ENCODE peak calls at places on chromosome 7, in five cellular contexts. One of them, this sample, is unnamed. For H3K27me3, the result is how much of the 10 kb centered on the place peaks cover.

GRCh38 chr7:105439174-105439893 is 50.6 kb upstream of the SRPK2 start:
- DNase-seq in transverse colon: peak
- DNase-seq in kidney epithelial cell: peak
- DNase-seq in cardiac muscle cell: peak
- DNase-seq in spleen: no peak
- DNase-seq in this sample: peak

GRCh38 chr7:110170762-110171161 is 920.2 kb upstream of the LRRN3 start:
- DNase-seq in transverse colon: no peak
- DNase-seq in kidney epithelial cell: no peak
- DNase-seq in cardiac muscle cell: no peak
- DNase-seq in spleen: no peak
- DNase-seq in this sample: no peak

GRCh38 chr7:18045171-18045570 is 17.5 kb upstream of the PRPS1L1 start:
- DNase-seq in transverse colon: no peak
- DNase-seq in kidney epithelial cell: no peak
- DNase-seq in cardiac muscle cell: no peak
- DNase-seq in spleen: no peak
- DNase-seq in this sample: no peak

GRCh38 chr7:131544021-131544420 is 12.4 kb downstream of the PODXL start:
- DNase-seq in transverse colon: no peak
- DNase-seq in kidney epithelial cell: no peak
- DNase-seq in cardiac muscle cell: no peak
- DNase-seq in spleen: peak
- DNase-seq in this sample: no peak

GRCh38 chr7:139543801-139544603 is 20.5 kb downstream of the CLEC2L start:
- DNase-seq in transverse colon: no peak
- DNase-seq in kidney epithelial cell: no peak
- DNase-seq in cardiac muscle cell: no peak
- DNase-seq in spleen: no peak
- DNase-seq in this sample: no peak

GRCh38 chr7:73966941-73967831 is 60.8 kb upstream of the ELN start:
- DNase-seq in transverse colon: no peak
- DNase-seq in kidney epithelial cell: no peak
- DNase-seq in cardiac muscle cell: no peak
- DNase-seq in spleen: peak
- DNase-seq in this sample: no peak

GRCh38 chr7:66871076-66871475 is 49.9 kb upstream of the TMEM248 start:
- DNase-seq in transverse colon: no peak
- DNase-seq in kidney epithelial cell: no peak
- DNase-seq in cardiac muscle cell: peak
- DNase-seq in spleen: no peak
- DNase-seq in this sample: no peak

GRCh38 chr7:135670179-135670578 is 7.9 kb downstream of the STMP1 start:
- DNase-seq in transverse colon: no peak
- DNase-seq in kidney epithelial cell: no peak
- DNase-seq in cardiac muscle cell: peak
- DNase-seq in spleen: no peak
- DNase-seq in this sample: no peak

GRCh38 chr7:98852826-98853225 is 17.0 kb downstream of the TMEM130 start:
- DNase-seq in transverse colon: no peak
- DNase-seq in kidney epithelial cell: no peak
- DNase-seq in cardiac muscle cell: peak
- DNase-seq in spleen: no peak
- DNase-seq in this sample: no peak

GRCh38 chr7:75969182-75969581 is 25.2 kb downstream of the TMEM120A start:
- DNase-seq in transverse colon: no peak
- DNase-seq in kidney epithelial cell: no peak
- DNase-seq in cardiac muscle cell: no peak
- DNase-seq in spleen: peak
- DNase-seq in this sample: no peak

GRCh38 chr7:152866125-152866524 is 106.6 kb downstream of the ACTR3B start:
- DNase-seq in transverse colon: no peak
- DNase-seq in kidney epithelial cell: no peak
- DNase-seq in cardiac muscle cell: no peak
- DNase-seq in spleen: no peak
- DNase-seq in this sample: no peak

GRCh38 chr7:82443044-82443800 is at the start of gene CACNA2D1:
- DNase-seq in transverse colon: peak
- DNase-seq in kidney epithelial cell: no peak
- DNase-seq in cardiac muscle cell: peak
- DNase-seq in spleen: no peak
- DNase-seq in this sample: peak

GRCh38 chr7:127632276-127632910 is 14.5 kb upstream of the PAX4 start:
- DNase-seq in transverse colon: no peak
- DNase-seq in kidney epithelial cell: no peak
- DNase-seq in cardiac muscle cell: peak
- DNase-seq in spleen: no peak
- DNase-seq in this sample: no peak

GRCh38 chr7:1225462-1226154 is 7.1 kb upstream of the UNCX start:
- DNase-seq in transverse colon: no peak
- DNase-seq in kidney epithelial cell: no peak
- DNase-seq in cardiac muscle cell: peak
- DNase-seq in spleen: no peak
- DNase-seq in this sample: no peak

GRCh38 chr7:47482013-47482761 is 99.7 kb downstream of the TNS3 start:
- DNase-seq in transverse colon: no peak
- DNase-seq in kidney epithelial cell: peak
- DNase-seq in cardiac muscle cell: peak
- DNase-seq in spleen: peak
- DNase-seq in this sample: no peak

DNA sequence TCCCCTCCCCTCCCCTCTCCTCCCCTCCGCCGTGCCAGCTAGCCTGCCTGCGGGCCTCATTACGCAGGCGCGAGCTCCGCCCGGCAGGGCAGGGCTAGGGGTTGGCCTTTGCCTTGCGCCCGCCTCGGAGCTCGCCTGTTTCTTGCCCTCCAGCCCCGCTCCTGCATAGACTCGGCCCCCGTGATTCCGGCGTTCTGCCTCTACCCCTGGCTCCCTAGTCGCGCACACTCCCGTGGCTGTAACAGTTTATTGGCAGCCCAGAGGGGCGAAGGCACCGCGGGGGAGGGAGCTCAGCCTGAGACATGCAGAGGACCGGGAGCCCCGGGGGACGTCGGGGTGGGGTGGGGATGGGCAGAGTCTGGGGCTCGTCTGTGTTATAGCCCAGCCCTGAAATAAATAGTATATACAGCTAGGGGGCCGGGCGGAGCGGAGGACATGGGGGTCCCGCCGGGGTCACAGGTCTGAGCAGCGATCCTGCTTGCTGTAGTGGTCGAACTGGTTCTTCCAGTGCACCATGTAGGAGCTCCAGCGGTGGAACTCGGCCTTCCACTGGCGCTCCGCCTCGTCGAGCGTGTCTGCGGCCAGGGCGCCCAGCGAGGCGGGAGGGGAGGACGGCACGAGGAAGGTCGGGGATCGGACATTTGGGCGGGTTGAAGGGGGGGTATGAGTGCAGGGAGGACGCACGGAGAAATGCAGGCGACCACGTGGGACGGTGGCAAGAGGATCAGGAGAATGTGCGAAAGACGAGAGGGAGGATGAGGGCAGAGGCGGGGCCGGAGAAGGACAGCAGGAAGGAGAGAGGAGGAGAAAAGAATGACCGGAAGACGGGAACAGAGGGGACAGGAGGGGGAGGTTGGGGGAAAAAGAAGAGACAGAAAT is 485 bp upstream of the UFSP1 start:
- DNase-seq in transverse colon: peak
- DNase-seq in kidney epithelial cell: peak
- DNase-seq in cardiac muscle cell: peak
- DNase-seq in spleen: peak
- DNase-seq in this sample: no peak
- H3K27me3 ChIP-seq in transverse colon: under half
- H3K27me3 ChIP-seq in kidney epithelial cell: under half
- H3K27me3 ChIP-seq in cardiac muscle cell: under half
- H3K27me3 ChIP-seq in spleen: under half
- H3K27me3 ChIP-seq in this sample: under half

DNA sequence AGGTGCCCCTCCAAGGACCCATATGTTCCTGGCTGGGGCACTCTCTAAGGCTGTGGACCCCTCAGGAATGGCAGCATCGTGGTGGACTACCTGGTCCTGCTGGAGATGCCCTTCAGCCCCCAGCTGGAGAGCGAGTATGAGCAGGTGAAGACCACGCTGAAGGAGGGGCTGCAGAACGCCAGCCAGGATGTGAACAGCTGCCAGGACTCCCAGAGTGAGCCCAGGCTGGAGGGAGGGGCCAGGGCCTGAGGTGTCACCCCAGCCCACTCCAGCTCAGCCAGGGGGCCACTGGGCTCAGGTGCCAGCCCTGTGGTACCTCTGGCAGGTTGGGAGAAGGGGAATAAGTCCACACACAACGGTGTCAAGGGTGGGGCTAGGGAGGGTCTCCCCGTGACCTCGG is 4.7 kb upstream of the MUC12 start:
- DNase-seq in transverse colon: no peak
- DNase-seq in kidney epithelial cell: no peak
- DNase-seq in cardiac muscle cell: no peak
- DNase-seq in spleen: no peak
- DNase-seq in this sample: no peak
- H3K27me3 ChIP-seq in transverse colon: under half
- H3K27me3 ChIP-seq in kidney epithelial cell: half or more
- H3K27me3 ChIP-seq in cardiac muscle cell: half or more
- H3K27me3 ChIP-seq in spleen: half or more
- H3K27me3 ChIP-seq in this sample: under half

GRCh38 chr7:31052504-31052840 is 364 bp downstream of the ADCYAP1R1 start:
- DNase-seq in transverse colon: no peak
- DNase-seq in kidney epithelial cell: no peak
- DNase-seq in cardiac muscle cell: no peak
- DNase-seq in spleen: no peak
- DNase-seq in this sample: no peak
- H3K27me3 ChIP-seq in transverse colon: half or more
- H3K27me3 ChIP-seq in kidney epithelial cell: under half
- H3K27me3 ChIP-seq in cardiac muscle cell: under half
- H3K27me3 ChIP-seq in spleen: half or more
- H3K27me3 ChIP-seq in this sample: under half

GRCh38 chr7:28958235-28958945 is at the start of gene TRIL:
- DNase-seq in transverse colon: peak
- DNase-seq in kidney epithelial cell: no peak
- DNase-seq in cardiac muscle cell: peak
- DNase-seq in spleen: peak
- DNase-seq in this sample: no peak
- H3K27me3 ChIP-seq in transverse colon: under half
- H3K27me3 ChIP-seq in kidney epithelial cell: under half
- H3K27me3 ChIP-seq in cardiac muscle cell: under half
- H3K27me3 ChIP-seq in spleen: under half
- H3K27me3 ChIP-seq in this sample: under half

GRCh38 chr7:138521837-138522461 is 61.9 kb downstream of the TRIM24 start:
- DNase-seq in transverse colon: no peak
- DNase-seq in kidney epithelial cell: no peak
- DNase-seq in cardiac muscle cell: no peak
- DNase-seq in spleen: no peak
- DNase-seq in this sample: no peak
- H3K27me3 ChIP-seq in transverse colon: under half
- H3K27me3 ChIP-seq in kidney epithelial cell: under half
- H3K27me3 ChIP-seq in cardiac muscle cell: under half
- H3K27me3 ChIP-seq in spleen: under half
- H3K27me3 ChIP-seq in this sample: under half

GRCh38 chr7:169165-169853 is 23.1 kb upstream of the FAM20C start:
- DNase-seq in transverse colon: no peak
- DNase-seq in kidney epithelial cell: no peak
- DNase-seq in cardiac muscle cell: no peak
- DNase-seq in spleen: no peak
- DNase-seq in this sample: no peak

GRCh38 chr7:167976-168791 is 24.2 kb upstream of the FAM20C start:
- DNase-seq in transverse colon: no peak
- DNase-seq in kidney epithelial cell: no peak
- DNase-seq in cardiac muscle cell: no peak
- DNase-seq in spleen: peak
- DNase-seq in this sample: no peak

GRCh38 chr7:165661-166369 is 26.6 kb upstream of the FAM20C start:
- DNase-seq in transverse colon: no peak
- DNase-seq in kidney epithelial cell: no peak
- DNase-seq in cardiac muscle cell: peak
- DNase-seq in spleen: no peak
- DNase-seq in this sample: no peak

GRCh38 chr7:166370-167060 is 25.9 kb upstream of the FAM20C start:
- DNase-seq in transverse colon: no peak
- DNase-seq in kidney epithelial cell: no peak
- DNase-seq in cardiac muscle cell: peak
- DNase-seq in spleen: peak
- DNase-seq in this sample: no peak

DNA sequence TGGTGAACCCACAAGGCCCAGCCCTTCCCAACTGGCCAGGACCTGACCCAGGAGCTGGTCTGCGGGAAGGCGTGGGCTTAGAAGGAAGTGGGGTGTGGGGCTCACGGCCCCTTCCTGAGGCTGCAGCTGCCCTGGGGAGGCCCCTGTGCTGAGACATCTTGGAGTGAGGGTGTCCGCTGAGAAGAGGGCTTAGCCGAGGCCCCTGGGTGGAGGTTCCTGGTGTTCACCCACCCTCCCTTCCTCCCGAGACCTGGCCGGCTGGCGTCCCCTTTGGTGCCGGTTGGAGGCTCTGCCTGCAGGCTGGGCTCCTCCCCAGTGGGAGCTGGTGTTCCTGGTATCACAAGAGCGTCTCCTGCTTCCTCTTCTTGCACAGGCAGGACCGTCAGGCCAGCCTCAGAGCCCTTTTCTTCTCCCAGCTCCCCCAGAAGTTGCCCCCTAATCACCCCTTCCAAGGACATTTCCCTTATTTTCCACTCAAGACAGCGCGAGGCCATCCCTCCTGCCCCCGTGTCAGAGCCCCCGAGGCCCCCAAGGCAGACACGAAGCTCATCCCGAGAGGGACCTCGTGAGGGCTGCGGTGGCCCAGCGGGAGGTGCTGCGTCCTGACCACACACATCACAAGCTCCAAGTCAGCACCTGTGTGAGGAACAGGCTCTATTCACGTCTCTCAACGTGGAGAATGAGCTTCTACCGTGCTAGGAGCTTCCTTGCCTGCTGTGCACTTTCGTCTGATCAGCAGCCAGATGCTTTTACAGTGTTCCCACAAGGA is 25.1 kb upstream of the FAM20C start:
- DNase-seq in transverse colon: no peak
- DNase-seq in kidney epithelial cell: no peak
- DNase-seq in cardiac muscle cell: no peak
- DNase-seq in spleen: peak
- DNase-seq in this sample: no peak
- H3K27me3 ChIP-seq in transverse colon: under half
- H3K27me3 ChIP-seq in kidney epithelial cell: under half
- H3K27me3 ChIP-seq in cardiac muscle cell: under half
- H3K27me3 ChIP-seq in spleen: under half
- H3K27me3 ChIP-seq in this sample: under half